ENCODE peak calls at places on chromosomes 16 and 17, in nine cellular contexts. S is heart left ventricle, Q is GM12878, P is WERI-Rb-1, F is PC-9, U is tibial artery, H is aorta, O is stomach, K is iPS DF 6.9. L is an unnamed sample.

GRCh38 chr17:333626-334396 is 18.8 kb downstream of the RPH3AL start:
- DNase-seq in F (no peak), S (peak), Q (no peak), H (peak), U (peak), K (no peak), P (peak), O (peak), L (peak)

GRCh38 chr17:59811209-59811608 is 81.5 kb downstream of the TUBD1 start:
- DNase-seq in K (no peak), H (no peak), S (no peak), O (no peak), U (no peak), F (peak), P (no peak), Q (no peak), L (no peak)

GRCh38 chr17:61404702-61405046 is 5.0 kb downstream of the TBX2 start:
- DNase-seq in Q (no peak), K (no peak), S (no peak), O (no peak), U (no peak), F (no peak), H (peak), P (no peak), L (no peak)

GRCh38 chr17:58052951-58053715 is 30.1 kb upstream of the DYNLL2 start:
- DNase-seq in K (no peak), O (no peak), P (no peak), S (no peak), H (no peak), F (no peak), Q (no peak), U (no peak), L (no peak)

GRCh38 chr16:83928341-83929055 is 24.5 kb upstream of the OSGIN1 start:
- DNase-seq in S (no peak), F (no peak), P (no peak), O (no peak), H (no peak), Q (no peak), U (no peak), K (no peak), L (no peak)

GRCh38 chr16:67346328-67346727 is 19.7 kb downstream of the LRRC36 start:
- DNase-seq in H (no peak), O (peak), S (no peak), F (no peak), Q (no peak), U (no peak), K (no peak), P (no peak), L (no peak)

GRCh38 chr16:4654387-4654901 is 29.8 kb downstream of the MGRN1 start:
- DNase-seq in O (peak), U (no peak), H (no peak), P (no peak), Q (no peak), K (no peak), S (no peak), F (no peak), L (no peak)

GRCh38 chr17:21214777-21215541 is 998 bp upstream of the TMEM11 start:
- DNase-seq in S (no peak), H (no peak), U (peak), Q (no peak), F (peak), P (no peak), O (no peak), K (no peak), L (no peak)

GRCh38 chr16:28279006-28279405 is 13.3 kb upstream of the SBK1 start:
- DNase-seq in F (no peak), O (no peak), U (no peak), K (no peak), S (no peak), H (no peak), P (no peak), Q (no peak), L (no peak)

GRCh38 chr16:67685388-67686112 is 18.9 kb downstream of the C16orf86 start:
- DNase-seq in H (no peak), O (no peak), P (no peak), Q (no peak), K (no peak), F (no peak), S (no peak), U (no peak), L (no peak)

GRCh38 chr16:51971184-51971583 is 575.8 kb downstream of the TOX3 start:
- DNase-seq in O (peak), Q (no peak), U (no peak), P (peak), F (no peak), S (no peak), H (no peak), K (peak), L (no peak)

GRCh38 chr17:34781571-34782108 is 179.6 kb downstream of the CCT6B start:
- DNase-seq in K (no peak), H (no peak), O (no peak), S (no peak), P (no peak), Q (no peak), U (no peak), F (no peak), L (no peak)

GRCh38 chr16:82935781-82936180 is 309.0 kb downstream of the CDH13 start:
- DNase-seq in P (no peak), Q (no peak), H (no peak), O (no peak), S (no peak), K (no peak), U (no peak), F (no peak), L (no peak)

GRCh38 chr17:58587713-58588117 is 73.3 kb upstream of the MTMR4 start:
- DNase-seq in P (peak), K (peak), H (peak), Q (no peak), F (peak), S (peak), O (peak), U (peak), L (no peak)

GRCh38 chr17:49717371-49717841 is 9.6 kb upstream of the SLC35B1 start:
- DNase-seq in O (peak), K (no peak), F (no peak), H (no peak), Q (no peak), S (no peak), U (no peak), P (no peak), L (no peak)

GRCh38 chr16:89575247-89576172 is at the start of gene CPNE7:
- DNase-seq in H (no peak), O (no peak), K (no peak), F (no peak), Q (no peak), S (no peak), P (no peak), U (no peak), L (no peak)

GRCh38 chr16:554640-555413 is 5.4 kb upstream of the PRR35 start:
- DNase-seq in Q (no peak), F (peak), O (no peak), H (no peak), P (no peak), S (no peak), U (no peak), K (no peak), L (no peak)

GRCh38 chr17:19579867-19580565 is 46.4 kb downstream of the SLC47A1 start:
- DNase-seq in P (peak), S (peak), H (no peak), Q (no peak), F (no peak), O (no peak), U (no peak), K (no peak), L (no peak)

GRCh38 chr16:88068476-88069396 is 117.5 kb downstream of the BANP start:
- DNase-seq in P (no peak), S (no peak), O (no peak), U (no peak), H (peak), F (no peak), K (no peak), Q (no peak), L (no peak)

GRCh38 chr17:62760888-62761267 is 47.2 kb downstream of the MARCHF10 start:
- DNase-seq in S (no peak), F (no peak), H (no peak), K (no peak), P (no peak), U (no peak), O (no peak), Q (no peak), L (no peak)

GRCh38 chr17:58335061-58335731 is 6.6 kb upstream of the TSPOAP1 start:
- DNase-seq in F (no peak), P (no peak), K (no peak), Q (no peak), O (no peak), S (no peak), H (no peak), U (no peak), L (no peak)

GRCh38 chr16:74623214-74623842 is 16.4 kb upstream of the GLG1 start:
- DNase-seq in K (no peak), U (peak), Q (no peak), P (no peak), F (no peak), H (no peak), O (peak), S (no peak), L (no peak)

DNA sequence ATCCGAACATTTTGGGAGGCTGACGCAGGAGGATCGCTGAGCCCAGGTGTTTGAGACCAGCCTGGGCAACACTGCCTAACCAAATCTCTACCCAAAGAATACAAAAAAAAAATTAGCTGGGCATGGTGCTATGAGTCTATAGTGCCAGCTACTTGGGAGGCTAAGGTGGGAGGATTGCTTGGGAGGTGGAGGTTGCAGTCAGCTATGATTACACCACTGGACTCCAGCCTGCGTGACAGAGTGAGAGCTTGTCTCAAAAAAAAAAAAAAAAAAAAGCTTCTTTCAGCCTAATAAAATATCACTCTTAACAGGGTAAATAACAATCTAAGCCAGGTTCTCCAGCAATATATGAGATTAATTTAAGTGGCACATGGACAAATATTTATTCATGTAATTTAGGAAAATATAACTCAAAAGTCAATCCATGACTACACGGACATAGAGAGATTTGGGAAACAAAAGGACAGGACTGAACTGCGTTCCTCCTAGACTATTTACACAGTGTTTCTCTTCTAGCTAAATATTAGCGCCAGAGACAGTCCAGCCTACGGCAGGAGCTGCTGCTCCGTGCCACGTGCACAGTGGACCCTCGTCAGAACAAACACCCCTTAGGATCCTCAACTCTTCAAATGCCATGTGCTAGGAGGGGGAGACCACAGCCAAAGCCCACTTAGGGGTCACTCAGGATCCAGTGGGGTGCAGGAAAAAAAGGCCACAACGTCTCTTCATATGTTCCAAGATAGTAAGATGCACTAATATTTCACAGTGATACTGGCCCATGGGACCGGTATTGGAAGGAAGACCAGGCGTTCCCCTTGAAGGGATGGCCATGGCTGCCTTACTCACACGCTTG is 8.7 kb downstream of the USP36 start:
- DNase-seq in H (peak), F (no peak), Q (no peak), O (no peak), K (no peak), S (no peak), U (no peak), P (no peak), L (no peak)
- H3K27ac ChIP-seq in H (no peak), F (no peak), Q (no peak), O (no peak), K (no peak), S (no peak), U (no peak), P (no peak), L (no peak)

DNA sequence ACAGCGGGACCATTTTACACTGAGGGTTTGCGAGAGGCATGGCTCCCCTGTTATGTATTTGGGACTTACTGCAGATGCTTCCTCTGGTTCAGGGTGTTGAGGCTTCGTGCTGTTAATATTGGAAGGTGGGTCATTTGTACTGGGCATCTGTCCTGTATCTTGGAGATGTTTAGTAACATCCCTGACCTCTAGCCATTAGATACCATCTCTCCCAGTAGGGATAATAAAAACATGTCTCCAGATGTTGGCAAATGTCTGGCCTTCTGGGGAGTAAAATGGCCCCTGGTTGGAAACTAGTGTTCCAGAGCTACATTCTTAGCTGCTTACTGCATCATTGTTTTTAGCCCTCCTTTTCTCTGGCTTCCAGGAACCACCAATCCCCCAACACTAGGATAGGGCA is 388.0 kb downstream of the WWOX start:
- DNase-seq in F (no peak), K (no peak), P (no peak), H (no peak), S (no peak), O (no peak), U (no peak), Q (no peak), L (no peak)
- H3K4me3 ChIP-seq in F (no peak), K (no peak), P (no peak), H (no peak), S (no peak), O (no peak), U (no peak), Q (no peak), L (no peak)

DNA sequence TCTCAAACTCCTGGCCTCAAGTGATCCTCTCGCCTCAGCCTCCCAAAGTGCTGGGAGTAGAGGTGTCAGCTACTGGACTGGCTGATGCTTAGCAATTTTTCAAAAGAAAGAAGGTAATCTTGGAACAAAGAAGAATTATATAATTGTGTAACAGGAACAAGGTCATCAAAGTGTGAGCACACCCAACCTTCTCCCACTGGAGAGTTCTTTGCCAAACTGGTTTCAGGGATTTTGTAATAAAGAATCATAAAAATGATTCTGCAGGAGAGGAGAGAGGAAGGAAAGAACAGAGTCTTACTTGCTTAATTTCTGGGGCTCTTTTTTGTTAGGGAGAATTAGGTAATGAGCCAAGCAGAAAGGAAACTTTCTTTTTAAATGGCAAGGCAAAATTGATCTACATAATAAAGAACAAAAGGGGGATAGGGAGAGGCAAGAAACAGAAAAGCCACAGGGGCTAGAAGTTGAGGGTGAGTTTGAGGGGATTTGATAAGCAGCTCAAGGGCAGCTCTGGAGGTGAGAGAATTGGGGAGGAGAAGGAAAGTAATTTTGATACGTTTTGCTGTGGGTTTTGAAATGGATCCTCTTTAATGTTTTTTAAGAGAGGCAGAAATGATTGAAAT is 21.3 kb downstream of the CHD9NB start:
- DNase-seq in Q (no peak), U (no peak), K (no peak), O (no peak), F (no peak), H (no peak), P (no peak), S (no peak), L (no peak)
- H3K27ac ChIP-seq in Q (no peak), U (no peak), K (no peak), O (no peak), F (no peak), H (no peak), P (no peak), S (no peak), L (no peak)

DNA sequence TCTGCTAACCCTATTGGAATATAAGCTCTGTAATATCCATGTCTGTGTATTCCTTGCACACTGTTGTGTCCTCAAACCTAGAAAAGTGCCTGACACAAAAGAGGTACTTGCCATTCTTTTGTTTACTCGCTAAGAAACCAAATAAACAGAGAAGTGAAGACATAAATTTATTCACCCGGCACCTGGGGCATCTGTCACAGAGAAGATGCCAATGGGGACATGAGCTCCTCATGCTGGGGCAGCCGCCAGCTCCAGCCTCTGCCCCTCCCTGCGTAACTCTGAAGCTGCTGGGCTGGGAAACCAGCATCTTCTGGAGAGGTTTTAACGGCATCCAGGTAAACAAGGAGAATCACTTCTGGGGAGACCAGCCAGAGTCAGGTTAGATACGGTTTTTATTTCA is 15.1 kb upstream of the CDRT4 start:
- DNase-seq in F (no peak), P (no peak), O (no peak), Q (no peak), S (no peak), H (no peak), K (no peak), U (no peak), L (no peak)
- H3K4me3 ChIP-seq in F (no peak), P (no peak), O (no peak), Q (no peak), S (no peak), H (no peak), K (no peak), U (no peak), L (no peak)